ENCODE peak calls at places on chromosomes 7 and 10, in six cellular contexts. D is CD4-positive, CD25-positive, alpha-beta regulatory T cell; K is HCT116; C is adipocyte; T is right lobe of liver; W is testis. B is an unnamed sample.

GRCh38 chr7:114825423-114825951 is 96.4 kb upstream of the MDFIC start:
- DNase-seq in W (no peak), C (no peak), K (no peak), T (no peak), D (peak; percentile 64), B (peak; percentile 14)

GRCh38 chr7:116687801-116688201 is 15.8 kb downstream of the MET start:
- DNase-seq in K (peak; percentile 73), T (no peak), W (no peak), C (peak; percentile 81), D (no peak), B (no peak)

GRCh38 chr7:29194594-29195417 is at the start of gene CHN2:
- DNase-seq in D (peak; percentile 41), W (peak; percentile 73), T (peak; percentile 82), K (no peak), C (peak; percentile 45), B (peak; percentile 42)

GRCh38 chr10:86163522-86164215 is 202.9 kb downstream of the GRID1 start:
- DNase-seq in W (no peak), D (no peak), K (no peak), C (no peak), T (peak; percentile 83), B (no peak)

GRCh38 chr7:7237201-7237977 is 55.0 kb downstream of the C1GALT1 start:
- DNase-seq in C (peak; percentile 4), D (no peak), W (no peak), K (no peak), T (no peak), B (no peak)

GRCh38 chr7:100825760-100826545 is 1.4 kb downstream of the EPHB4 start:
- DNase-seq in K (no peak), W (no peak), C (peak; percentile 74), T (no peak), D (no peak), B (no peak)

GRCh38 chr10:93403741-93404354 is 78.3 kb downstream of the MYOF start:
- DNase-seq in C (peak; percentile 33), W (no peak), D (no peak), T (no peak), K (no peak), B (no peak)

GRCh38 chr10:3755440-3756359 is 29.3 kb downstream of the KLF6 start:
- DNase-seq in T (no peak), W (peak; percentile 69), D (no peak), K (no peak), C (no peak), B (no peak)

GRCh38 chr7:69800495-69800894 is 202.2 kb downstream of the AUTS2 start:
- DNase-seq in W (peak; percentile 66), T (no peak), D (no peak), C (no peak), K (no peak), B (no peak)

GRCh38 chr7:135943266-135943889 is 33.8 kb downstream of the MTPN start:
- DNase-seq in T (no peak), K (no peak), W (no peak), C (peak; percentile 25), D (no peak), B (no peak)

GRCh38 chr7:130351664-130352015 is 7.0 kb downstream of the CPA5 start:
- DNase-seq in C (no peak), W (no peak), D (no peak), K (no peak), T (no peak), B (no peak)

GRCh38 chr7:35596061-35596460 is 98.9 kb downstream of the HERPUD2 start:
- DNase-seq in D (no peak), K (no peak), W (no peak), T (no peak), C (peak; percentile 13), B (no peak)

GRCh38 chr10:102418612-102419560 is at the start of gene PSD:
- DNase-seq in C (no peak), W (no peak), T (no peak), D (no peak), K (no peak), B (peak; percentile 46)

GRCh38 chr10:123944661-123945060 is 53.1 kb upstream of the CPXM2 start:
- DNase-seq in W (peak; percentile 50), C (no peak), K (no peak), D (no peak), T (no peak), B (no peak)

GRCh38 chr10:11846542-11846941 is 23.4 kb downstream of the PROSER2 start:
- DNase-seq in C (peak; percentile 74), K (no peak), T (peak; percentile 71), D (no peak), W (peak; percentile 50), B (no peak)

GRCh38 chr10:68125770-68126169 is 16.5 kb downstream of the MYPN start:
- DNase-seq in C (no peak), D (no peak), W (no peak), T (no peak), K (no peak), B (no peak)

GRCh38 chr7:112132123-112132694 is 74.0 kb downstream of the DOCK4 start:
- DNase-seq in K (no peak), D (no peak), C (no peak), T (no peak), W (no peak), B (no peak)

GRCh38 chr10:130424418-130424817 is 288.2 kb downstream of the GLRX3 start:
- DNase-seq in T (no peak), W (no peak), C (no peak), K (no peak), D (no peak), B (no peak)

GRCh38 chr7:98058186-98058585 is 48.5 kb upstream of the LMTK2 start:
- DNase-seq in K (no peak), W (no peak), T (no peak), D (no peak), C (no peak), B (no peak)

GRCh38 chr7:155533120-155533826 is 13.1 kb downstream of the CNPY1 start:
- DNase-seq in C (no peak), W (peak; percentile 19), K (no peak), T (no peak), D (peak; percentile 4), B (no peak)

GRCh38 chr7:12328888-12329770 is 74.5 kb downstream of the VWDE start:
- DNase-seq in C (no peak), T (no peak), W (no peak), K (no peak), D (no peak), B (no peak)

GRCh38 chr7:101954494-101954893 is 137.1 kb downstream of the CUX1 start:
- DNase-seq in W (no peak), T (no peak), D (no peak), K (no peak), C (no peak), B (no peak)

GRCh38 chr10:114684085-114684821 is 26.2 kb upstream of the ABLIM1 start:
- DNase-seq in K (no peak), D (no peak), T (peak; percentile 66), C (peak; percentile 84), W (no peak), B (no peak)

GRCh38 chr7:77316219-77316978 is 99.8 kb downstream of the GSAP start:
- DNase-seq in C (no peak), D (no peak), W (no peak), K (no peak), T (peak; percentile 42), B (no peak)

GRCh38 chr10:19656420-19657042 is 159.7 kb upstream of the PLXDC2 start:
- DNase-seq in W (no peak), K (no peak), T (no peak), C (no peak), D (no peak), B (no peak)

GRCh38 chr10:6048281-6049030 is 13.7 kb downstream of the IL2RA start:
- DNase-seq in T (no peak), K (no peak), D (no peak), C (no peak), W (no peak), B (no peak)

GRCh38 chr10:63630085-63630927 is 109.1 kb downstream of the REEP3 start:
- DNase-seq in C (peak; percentile 96), T (peak; percentile 91), W (peak; percentile 87), K (peak; percentile 63), D (peak; percentile 89), B (peak; percentile 71)
- H3K4me1 ChIP-seq in C (peaks cover 32% of the 10 kb centered on the region), T (peaks cover 8% of the 10 kb centered on the region), W (peaks cover 12% of the 10 kb centered on the region), K (peaks cover 38% of the 10 kb centered on the region), D (peaks cover 25% of the 10 kb centered on the region), B (peaks cover 28% of the 10 kb centered on the region)

GRCh38 chr10:71966046-71967004 is 2.1 kb downstream of the CHST3 start:
- DNase-seq in W (no peak), D (no peak), T (no peak), K (no peak), C (peak; percentile 56), B (no peak)
- H3K4me1 ChIP-seq in W (peaks cover 56% of the 10 kb centered on the region), D (peaks cover 14% of the 10 kb centered on the region), T (no peaks in the 10 kb centered on the region), K (peaks cover 34% of the 10 kb centered on the region), C (peaks cover 60% of the 10 kb centered on the region), B (peaks cover 7% of the 10 kb centered on the region)

DNA sequence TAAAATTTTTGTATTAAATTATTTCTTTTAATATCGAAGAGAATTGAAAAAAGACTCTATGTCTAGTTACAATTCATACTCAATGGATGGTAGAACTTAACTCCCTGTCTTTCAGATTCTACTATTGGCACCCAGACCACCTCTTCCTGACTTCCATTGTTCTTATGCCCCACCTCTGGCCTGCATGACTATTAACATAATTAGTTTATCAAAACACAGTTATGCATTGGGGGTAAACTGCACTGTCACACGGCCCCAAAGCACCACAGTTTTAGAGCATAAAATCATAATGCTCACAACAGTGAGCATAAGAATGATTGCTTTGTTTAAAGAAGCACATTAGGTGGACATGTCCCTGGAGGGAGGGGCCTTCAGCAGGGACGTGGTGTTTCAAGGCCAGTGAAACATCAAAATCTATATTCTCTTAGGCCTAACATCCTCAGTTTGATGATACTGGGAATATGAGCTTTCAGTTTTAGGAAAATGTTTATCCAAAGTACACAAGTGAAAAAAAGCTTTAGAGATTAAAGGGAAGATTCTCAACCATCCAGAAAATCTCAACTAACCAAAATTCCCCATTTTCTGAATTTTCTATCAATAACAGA is 79.8 kb downstream of the NRP1 start:
- DNase-seq in K (no peak), C (no peak), W (no peak), D (no peak), T (no peak), B (no peak)
- H3K4me1 ChIP-seq in K (no peaks in the 10 kb centered on the region), C (peaks cover 34% of the 10 kb centered on the region), W (peaks cover 12% of the 10 kb centered on the region), D (no peaks in the 10 kb centered on the region), T (no peaks in the 10 kb centered on the region), B (peaks cover 7% of the 10 kb centered on the region)

DNA sequence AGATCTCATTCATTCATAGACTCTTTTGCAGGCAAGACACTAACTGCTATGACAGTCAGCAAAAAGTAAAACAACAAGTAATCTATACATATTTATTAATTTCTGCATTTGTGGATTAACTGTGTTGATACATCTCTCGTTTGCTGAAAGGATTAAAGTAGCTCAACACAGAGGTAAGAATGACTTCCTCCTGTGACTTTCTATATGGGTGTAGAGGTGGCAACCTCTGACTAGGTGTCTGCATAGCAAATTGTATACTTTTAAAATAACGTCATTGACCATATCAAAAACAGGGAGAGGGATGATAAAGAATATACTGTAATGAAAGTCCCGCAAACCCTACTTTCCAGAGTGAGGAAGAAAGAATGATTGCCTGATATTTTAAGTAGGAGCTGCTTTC is 9.4 kb upstream of the LRRN3 start:
- DNase-seq in C (no peak), W (no peak), K (no peak), D (peak; percentile 64), T (no peak), B (no peak)
- H3K4me1 ChIP-seq in C (peaks cover 11% of the 10 kb centered on the region), W (no peaks in the 10 kb centered on the region), K (no peaks in the 10 kb centered on the region), D (peaks cover 33% of the 10 kb centered on the region), T (no peaks in the 10 kb centered on the region), B (peaks cover 55% of the 10 kb centered on the region)

GRCh38 chr10:131931981-131932380 is 31.2 kb downstream of the PPP2R2D start:
- DNase-seq in W (no peak), C (no peak), D (no peak), T (no peak), K (no peak), B (no peak)
- H3K4me1 ChIP-seq in W (peaks cover 50% of the 10 kb centered on the region), C (peaks cover 15% of the 10 kb centered on the region), D (peaks cover 35% of the 10 kb centered on the region), T (no peaks in the 10 kb centered on the region), K (no peaks in the 10 kb centered on the region), B (peaks cover 73% of the 10 kb centered on the region)

B was measured in CD4-positive, alpha-beta memory T cell.